ENCODE peak calls at places on chromosome 1, in seven cellular contexts. Q, V, O, H, F, B and R are unnamed samples.

GRCh38 chr1:41618871-41619270 is 134.4 kb upstream of the EDN2 start:
- DNase-seq in F (no peak), V (no peak), H (no peak), O (no peak), B (no peak), Q (no peak), R (no peak)

GRCh38 chr1:42282867-42283583 is 52.0 kb downstream of the FOXJ3 start:
- DNase-seq in V (no peak), H (no peak), Q (peak), B (no peak), F (no peak), O (no peak), R (no peak)

GRCh38 chr1:107963009-107963408 is 2.0 kb downstream of the VAV3 start:
- DNase-seq in O (no peak), Q (no peak), H (no peak), V (no peak), F (no peak), B (no peak), R (no peak)

GRCh38 chr1:220655509-220655908 is 34.7 kb upstream of the C1orf115 start:
- DNase-seq in Q (no peak), F (no peak), H (no peak), V (no peak), B (no peak), O (no peak), R (no peak)

GRCh38 chr1:211133393-211133840 is 531 bp downstream of the KCNH1 start:
- DNase-seq in Q (peak), O (peak), V (no peak), H (peak), B (peak), F (no peak), R (peak)

GRCh38 chr1:224434447-224435317 is at the start of gene WDR26:
- DNase-seq in V (peak), O (peak), B (peak), F (peak), Q (peak), H (peak), R (peak)

GRCh38 chr1:222250376-222250775 is 297.5 kb downstream of the HHIPL2 start:
- DNase-seq in F (no peak), V (peak), B (no peak), H (no peak), Q (no peak), O (no peak), R (no peak)

GRCh38 chr1:13832100-13832499 is 132.1 kb downstream of the PRDM2 start:
- DNase-seq in O (no peak), V (no peak), F (no peak), Q (no peak), H (no peak), B (no peak), R (no peak)

GRCh38 chr1:14733053-14733778 is 134.7 kb downstream of the KAZN start:
- DNase-seq in F (no peak), O (no peak), Q (no peak), B (no peak), V (no peak), H (no peak), R (no peak)

GRCh38 chr1:1322418-1322817 is 2.0 kb downstream of the INTS11 start:
- DNase-seq in O (no peak), F (no peak), Q (no peak), V (no peak), B (no peak), H (no peak), R (no peak)

GRCh38 chr1:7539772-7540175 is 231.3 kb upstream of the VAMP3 start:
- DNase-seq in O (no peak), V (peak), F (no peak), Q (no peak), B (no peak), H (peak), R (peak)

GRCh38 chr1:27574871-27575831 is 28.8 kb downstream of the AHDC1 start:
- DNase-seq in F (no peak), Q (peak), V (peak), B (no peak), H (peak), O (peak), R (peak)

GRCh38 chr1:230219174-230220067 is 152.4 kb downstream of the GALNT2 start:
- DNase-seq in H (no peak), B (no peak), V (no peak), O (no peak), F (no peak), Q (no peak), R (no peak)

GRCh38 chr1:226778657-226779058 is 39.6 kb upstream of the ITPKB start:
- DNase-seq in Q (peak), O (peak), V (peak), H (no peak), F (no peak), B (no peak), R (no peak)

GRCh38 chr1:178938959-178939317 is 68.1 kb upstream of the ANGPTL1 start:
- DNase-seq in H (peak), Q (peak), V (no peak), F (no peak), B (no peak), O (peak), R (peak)

GRCh38 chr1:109622103-109622892 is 2.7 kb downstream of the AMPD2 start:
- DNase-seq in V (no peak), B (no peak), H (peak), O (no peak), Q (no peak), F (no peak), R (no peak)

GRCh38 chr1:46248122-46248920 is 758 bp downstream of the RAD54L start:
- DNase-seq in F (no peak), O (peak), H (peak), B (no peak), Q (no peak), V (no peak), R (peak)

GRCh38 chr1:112975336-112975735 is 19.3 kb upstream of the SLC16A1 start:
- DNase-seq in O (no peak), F (no peak), H (no peak), B (no peak), Q (no peak), V (no peak), R (no peak)

GRCh38 chr1:38500352-38500751 is 359.2 kb downstream of the RRAGC start:
- DNase-seq in F (no peak), O (no peak), V (no peak), Q (no peak), H (no peak), B (no peak), R (no peak)

DNA sequence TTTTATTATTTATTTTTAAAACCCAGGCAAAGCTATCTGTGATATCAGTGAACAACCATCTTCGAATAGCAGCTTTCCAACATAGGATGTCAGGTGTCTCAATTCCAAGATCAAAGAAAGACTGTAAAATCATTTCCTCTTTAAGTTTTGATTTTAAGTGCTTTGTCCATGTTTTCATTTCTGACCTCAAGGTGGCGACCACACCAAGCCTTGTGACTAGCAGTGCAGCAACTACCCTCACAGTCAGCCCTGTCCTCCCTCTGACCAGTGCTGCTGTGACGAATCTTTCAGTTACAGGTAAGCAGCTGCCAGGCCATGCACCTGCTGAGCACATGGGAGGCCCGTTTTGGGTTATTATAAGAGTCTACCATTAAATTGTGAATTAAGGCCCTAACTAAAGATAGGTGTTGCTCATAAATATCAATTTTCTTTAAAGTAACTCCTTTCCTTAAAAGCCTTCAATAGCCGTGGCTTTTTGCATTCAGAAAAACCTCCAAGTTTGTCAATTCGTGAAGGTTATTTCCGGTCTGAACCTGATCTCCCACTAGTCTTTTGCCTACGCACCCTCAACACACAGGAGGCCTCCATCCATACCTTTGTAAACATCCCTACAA is 117.0 kb downstream of the CD247 start:
- DNase-seq in B (peak), V (peak), H (no peak), O (no peak), Q (peak), F (peak), R (peak)
- TF ChIP-seq CTCF in B (peak), V (peak), H (peak), O (peak), Q (peak), F (peak), R (peak)

DNA sequence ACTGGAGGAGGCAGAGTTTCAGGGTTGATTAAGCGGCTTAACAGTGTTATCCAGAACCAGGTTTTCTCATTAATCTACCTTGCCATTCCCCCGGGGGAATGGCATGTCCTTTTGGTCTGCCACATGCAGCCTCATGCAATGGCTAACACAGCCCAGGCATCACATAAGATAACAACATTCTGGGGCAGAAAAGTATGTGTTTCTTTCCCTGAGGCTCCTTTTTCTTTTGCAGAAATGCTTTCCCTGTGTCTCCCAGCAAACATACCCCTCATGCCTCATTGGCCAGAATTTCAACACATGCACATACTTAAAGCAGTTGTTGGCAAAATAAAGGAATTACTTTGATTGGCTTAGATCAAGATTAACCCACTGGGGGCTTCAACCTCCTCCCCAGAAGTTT is 98.6 kb downstream of the OMA1 start:
- DNase-seq in H (no peak), F (no peak), Q (peak), V (peak), O (no peak), B (no peak), R (no peak)
- TF ChIP-seq CTCF in H (no peak), F (no peak), Q (no peak), V (no peak), O (no peak), B (no peak), R (no peak)

DNA sequence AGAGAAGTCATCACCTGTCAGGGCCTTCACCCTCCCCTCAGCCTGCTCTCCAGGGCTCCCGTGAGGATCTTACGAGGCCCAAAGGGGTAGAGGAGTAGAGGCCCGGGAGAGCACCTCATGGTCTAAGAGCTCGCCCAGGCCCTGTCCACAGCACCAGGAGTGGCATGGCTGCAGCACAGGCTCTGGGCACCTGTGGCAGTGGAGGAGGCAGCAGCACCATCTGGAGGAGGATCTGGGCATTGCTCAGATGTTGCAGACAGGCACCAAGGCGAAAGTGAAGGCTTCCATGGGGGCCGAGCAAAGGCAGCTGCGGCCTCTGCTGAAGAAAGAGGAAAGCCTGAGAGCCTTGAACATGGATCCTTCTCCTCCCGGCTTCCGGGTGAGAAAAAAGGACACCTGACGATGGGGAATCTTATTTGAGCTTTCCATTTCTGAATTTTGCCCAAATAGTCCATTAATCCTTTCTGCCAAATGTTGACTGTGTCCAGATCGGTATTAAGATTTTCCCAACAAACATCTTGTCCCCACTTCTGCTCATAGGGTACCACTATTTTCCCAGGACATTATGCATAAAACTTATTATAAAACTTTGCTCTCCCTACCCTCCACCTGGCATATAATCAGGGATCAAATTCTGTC is 604.7 kb downstream of the PTPRC start:
- DNase-seq in H (peak), B (peak), O (no peak), F (no peak), V (peak), Q (peak), R (peak)
- TF ChIP-seq CTCF in H (no peak), B (peak), O (no peak), F (peak), V (peak), Q (peak), R (peak)

DNA sequence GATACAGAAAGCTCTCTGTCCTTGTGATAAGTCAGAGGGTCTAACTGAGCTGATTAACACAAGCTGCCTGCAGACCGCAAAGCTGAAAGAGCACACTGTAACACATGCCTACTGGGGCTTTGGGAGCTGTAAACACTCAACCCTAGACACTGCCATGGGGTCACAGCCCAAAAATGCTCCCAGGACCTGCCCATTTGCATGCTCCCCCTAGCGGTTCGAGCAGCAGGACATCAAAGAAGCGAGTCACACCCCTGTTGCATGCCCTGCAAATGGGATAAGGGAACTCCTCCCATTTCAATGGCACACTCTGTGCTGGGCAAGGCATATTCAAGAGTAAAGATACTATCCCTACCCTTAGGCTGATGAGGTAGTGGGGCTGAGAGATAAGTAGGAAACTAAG is 22.8 kb downstream of the LCE3E start:
- DNase-seq in H (no peak), O (no peak), Q (no peak), F (no peak), B (no peak), V (no peak), R (no peak)
- TF ChIP-seq CTCF in H (no peak), O (no peak), Q (no peak), F (no peak), B (no peak), V (peak), R (no peak)

GRCh38 chr1:153572569-153573015 is 6.9 kb upstream of the S100A2 start:
- DNase-seq in B (peak), V (peak), Q (peak), H (peak), F (peak), O (peak), R (peak)
- TF ChIP-seq CTCF in B (no peak), V (peak), Q (peak), H (peak), F (peak), O (peak), R (peak)

DNA sequence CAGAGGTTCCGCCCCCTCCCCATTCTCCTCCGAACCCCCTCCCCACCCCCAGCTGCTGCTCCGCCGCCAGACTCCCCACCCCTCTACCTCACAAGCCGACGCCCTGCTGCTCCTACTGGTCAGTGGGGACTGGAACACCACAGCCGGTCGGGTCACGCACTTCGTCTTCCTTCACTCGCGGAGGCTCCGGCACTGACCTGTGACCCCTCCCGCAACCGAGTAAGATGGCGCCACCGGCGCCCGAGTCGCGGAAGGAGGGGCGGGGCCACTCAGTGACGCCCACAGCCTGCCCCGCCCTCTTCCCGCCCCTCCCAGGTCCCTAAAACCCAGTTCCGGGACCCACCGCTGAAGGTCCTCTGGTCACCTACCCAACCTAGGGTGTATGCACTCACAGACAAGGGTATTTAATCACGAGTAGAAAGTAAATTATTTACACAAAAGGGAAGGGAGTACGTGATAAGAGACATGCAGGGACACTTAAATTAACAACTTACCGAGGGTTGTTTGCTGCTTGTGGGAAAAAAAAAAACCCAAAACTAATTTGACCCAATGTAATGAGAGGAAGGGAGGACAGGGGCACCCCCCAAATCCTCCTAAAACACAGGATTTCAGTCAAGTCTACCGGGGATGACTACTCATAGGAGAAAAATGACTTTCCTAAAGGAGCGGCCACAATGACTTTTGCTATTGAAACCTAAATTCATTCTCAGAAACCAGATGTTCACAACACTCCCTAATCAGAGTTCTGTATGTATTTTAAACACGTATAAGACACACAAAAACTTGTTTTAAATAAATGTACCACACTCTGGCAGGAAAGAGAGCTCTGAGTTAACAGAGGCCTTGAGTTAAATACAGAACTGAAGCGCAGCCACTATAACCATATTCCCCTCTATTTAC is at the start of gene RIT1:
- DNase-seq in O (peak), Q (peak), B (peak), F (peak), H (peak), V (peak), R (peak)
- TF ChIP-seq CTCF in O (peak), Q (peak), B (no peak), F (no peak), H (no peak), V (no peak), R (no peak)

DNA sequence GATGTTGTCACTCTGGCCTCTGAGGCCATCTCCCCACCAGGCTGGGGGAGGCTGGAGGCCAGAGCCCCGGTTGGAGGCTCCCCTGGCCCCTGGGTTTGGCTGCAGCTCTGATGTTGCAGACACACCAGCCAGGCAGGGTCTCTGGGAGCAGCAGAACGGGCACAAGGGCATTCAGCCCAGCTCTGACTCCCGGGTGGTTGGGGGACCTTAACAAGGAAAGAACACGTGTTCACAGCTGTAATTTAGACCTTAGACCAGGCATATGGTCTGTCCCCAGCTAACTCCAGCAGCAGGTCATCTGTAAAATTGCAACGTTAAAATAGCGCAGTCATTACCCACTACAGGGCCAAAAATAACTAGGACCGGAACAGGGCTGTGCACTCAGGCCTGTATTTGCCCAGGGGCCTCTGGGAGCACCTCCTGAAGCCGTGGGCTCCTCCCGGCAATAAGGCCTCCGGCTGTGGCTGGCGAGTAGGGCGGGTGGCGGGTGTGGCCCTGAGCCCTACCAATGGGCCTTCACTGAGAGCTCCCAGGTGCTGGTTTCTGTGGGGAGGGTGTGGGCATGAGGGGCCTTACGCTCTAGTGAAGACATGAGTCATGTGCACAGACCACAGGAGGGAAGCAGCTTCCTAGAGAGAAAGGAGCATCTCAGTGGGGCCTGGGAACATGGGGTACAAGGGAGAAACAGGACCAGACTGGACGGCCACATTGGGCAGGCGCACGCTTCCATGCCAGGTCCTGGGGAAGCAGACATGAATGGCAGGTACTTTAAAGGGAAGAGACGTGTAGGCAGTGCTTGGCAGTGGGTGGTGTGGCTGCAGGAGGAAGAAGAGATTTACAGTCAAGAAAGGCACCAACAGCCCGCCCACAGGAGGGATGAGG is 6.1 kb downstream of the LDLRAP1 start:
- DNase-seq in V (no peak), O (peak), F (peak), H (peak), B (peak), Q (no peak), R (no peak)
- TF ChIP-seq CTCF in V (no peak), O (no peak), F (no peak), H (no peak), B (no peak), Q (no peak), R (no peak)

GRCh38 chr1:185317034-185317885 is at the start of gene IVNS1ABP:
- DNase-seq in V (peak), O (peak), H (peak), F (peak), Q (peak), B (peak), R (peak)
- TF ChIP-seq CTCF in V (peak), O (no peak), H (no peak), F (peak), Q (peak), B (peak), R (no peak)

GRCh38 chr1:95534985-95535384 is 301.0 kb downstream of the RWDD3 start:
- DNase-seq in V (no peak), B (no peak), F (no peak), H (no peak), O (no peak), Q (no peak), R (no peak)

DNA sequence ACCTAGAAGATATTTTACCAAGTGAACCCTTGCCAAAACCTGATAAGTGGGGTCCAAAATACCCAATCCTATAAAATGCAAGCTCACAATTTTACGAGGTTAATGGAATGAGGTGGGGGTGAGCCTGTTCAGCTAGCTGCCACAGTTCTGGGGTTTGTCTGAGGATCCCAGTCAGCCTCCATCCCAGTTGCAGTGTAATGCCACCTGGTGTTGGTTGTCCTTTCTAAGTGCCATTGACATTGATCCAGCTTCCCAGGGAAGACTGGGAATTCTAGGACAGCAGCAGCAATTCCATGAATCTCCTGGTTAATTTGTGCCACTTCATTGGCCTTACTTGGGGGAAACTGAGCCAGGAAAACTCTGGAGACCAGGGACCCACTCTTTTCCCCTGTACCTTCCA is 298.3 kb downstream of the RWDD3 start:
- DNase-seq in H (no peak), F (no peak), V (no peak), Q (no peak), O (no peak), B (no peak), R (no peak)
- TF ChIP-seq CTCF in H (no peak), F (no peak), V (no peak), Q (no peak), O (no peak), B (no peak), R (no peak)